ENCODE peak calls at places on chromosomes 16 and 17, in six cellular contexts. J is coronary artery, B is OCI-LY7, T is MM.1S, I is left ventricle myocardium inferior, C is PC-3. O is an unnamed sample.

GRCh38 chr16:73319747-73320146 is 271.8 kb upstream of the ZFHX3 start:
- DNase-seq in J (no peak), B (no peak), T (no peak), I (no peak), C (no peak), O (no peak)

GRCh38 chr17:70521821-70522256 is 352.5 kb downstream of the KCNJ2 start:
- DNase-seq in J (no peak), B (no peak), T (no peak), I (peak), C (peak), O (no peak)

GRCh38 chr17:66548158-66548557 is 245.7 kb downstream of the PRKCA start:
- DNase-seq in J (no peak), B (no peak), T (no peak), I (no peak), C (peak), O (no peak)

GRCh38 chr17:64679710-64680216 is 17.7 kb upstream of the SMURF2 start:
- DNase-seq in J (no peak), B (no peak), T (no peak), I (no peak), C (peak), O (peak)

GRCh38 chr16:50390914-50391700 is 22.3 kb upstream of the BRD7 start:
- DNase-seq in J (peak), B (no peak), T (no peak), I (no peak), C (no peak), O (no peak)

GRCh38 chr16:79982356-79982755 is 381.8 kb upstream of the MAF start:
- DNase-seq in J (no peak), B (no peak), T (no peak), I (no peak), C (no peak), O (no peak)

GRCh38 chr16:89370081-89370511 is 120.3 kb downstream of the ANKRD11 start:
- DNase-seq in J (no peak), B (no peak), T (no peak), I (no peak), C (peak), O (peak)

GRCh38 chr16:87601322-87602004 is 845 bp upstream of the JPH3 start:
- DNase-seq in J (no peak), B (no peak), T (no peak), I (no peak), C (no peak), O (no peak)

GRCh38 chr16:1281517-1281916 is 25.6 kb downstream of the TPSD1 start:
- DNase-seq in J (no peak), B (no peak), T (no peak), I (no peak), C (no peak), O (no peak)

GRCh38 chr16:50999181-50999580 is 151.9 kb downstream of the SALL1 start:
- DNase-seq in J (no peak), B (no peak), T (no peak), I (no peak), C (no peak), O (no peak)

GRCh38 chr17:45924332-45924820 is 30.0 kb downstream of the MAPT start:
- DNase-seq in J (no peak), B (no peak), T (no peak), I (no peak), C (no peak), O (no peak)

GRCh38 chr17:38460082-38460715 is 31.9 kb downstream of the ARHGAP23 start:
- DNase-seq in J (no peak), B (no peak), T (no peak), I (no peak), C (no peak), O (no peak)

GRCh38 chr17:57927048-57927723 is 28.0 kb downstream of the CUEDC1 start:
- DNase-seq in J (no peak), B (no peak), T (no peak), I (peak), C (peak), O (peak)

GRCh38 chr16:54938351-54939346 is 8.0 kb downstream of the IRX5 start:
- DNase-seq in J (no peak), B (no peak), T (no peak), I (no peak), C (no peak), O (no peak)

GRCh38 chr16:87765776-87766484 is at the start of gene KLHDC4:
- DNase-seq in J (peak), B (peak), T (peak), I (peak), C (peak), O (peak)

GRCh38 chr17:17254026-17254425 is 17.1 kb upstream of the FLCN start:
- DNase-seq in J (no peak), B (no peak), T (no peak), I (no peak), C (no peak), O (no peak)

GRCh38 chr17:72984145-72984924 is 108.2 kb downstream of the SLC39A11 start:
- DNase-seq in J (no peak), B (no peak), T (no peak), I (no peak), C (peak), O (peak)

GRCh38 chr17:42526031-42526444 is 10.0 kb upstream of the NAGLU start:
- DNase-seq in J (peak), B (no peak), T (no peak), I (peak), C (no peak), O (no peak)

GRCh38 chr16:68823401-68823800 is 19.9 kb upstream of the TANGO6 start:
- DNase-seq in J (no peak), B (no peak), T (no peak), I (no peak), C (no peak), O (no peak)

GRCh38 chr16:75197522-75198134 is 9.3 kb downstream of the CTRB2 start:
- DNase-seq in J (peak), B (no peak), T (no peak), I (no peak), C (no peak), O (no peak)

GRCh38 chr17:12727881-12728280 is 61.4 kb upstream of the ARHGAP44 start:
- DNase-seq in J (no peak), B (no peak), T (no peak), I (no peak), C (no peak), O (no peak)

GRCh38 chr17:40312893-40313659 is 4.1 kb downstream of the RARA start:
- DNase-seq in J (peak), B (no peak), T (no peak), I (peak), C (no peak), O (no peak)

GRCh38 chr17:32822996-32823395 is 53.9 kb downstream of the MYO1D start:
- DNase-seq in J (no peak), B (no peak), T (peak), I (no peak), C (no peak), O (no peak)

GRCh38 chr17:68491381-68491849 is 20.8 kb upstream of the PRKAR1A start:
- DNase-seq in J (no peak), B (peak), T (no peak), I (peak), C (no peak), O (no peak)

GRCh38 chr16:67928561-67929364 is 2.9 kb downstream of the CTRL start:
- DNase-seq in J (no peak), B (peak), T (peak), I (peak), C (peak), O (peak)

GRCh38 chr16:56113223-56113622 is 78.1 kb upstream of the GNAO1 start:
- DNase-seq in J (no peak), B (no peak), T (no peak), I (peak), C (no peak), O (no peak)

GRCh38 chr16:78538919-78539318 is 439.5 kb downstream of the WWOX start:
- DNase-seq in J (no peak), B (no peak), T (no peak), I (no peak), C (no peak), O (no peak)

GRCh38 chr16:4509420-4509819 is 29.2 kb downstream of the CDIP1 start:
- DNase-seq in J (no peak), B (no peak), T (no peak), I (no peak), C (no peak), O (no peak)

GRCh38 chr16:4507588-4508345 is 30.8 kb downstream of the CDIP1 start:
- DNase-seq in J (no peak), B (no peak), T (no peak), I (no peak), C (no peak), O (no peak)

GRCh38 chr16:4508806-4509205 is 29.8 kb downstream of the CDIP1 start:
- DNase-seq in J (no peak), B (no peak), T (no peak), I (no peak), C (no peak), O (no peak)

GRCh38 chr16:4505356-4506153 is 29.4 kb downstream of the HMOX2 start:
- DNase-seq in J (no peak), B (peak), T (peak), I (no peak), C (no peak), O (no peak)

GRCh38 chr16:4506450-4506849 is 30.3 kb downstream of the HMOX2 start:
- DNase-seq in J (no peak), B (peak), T (peak), I (no peak), C (peak), O (peak)
- H3K4me3 ChIP-seq in J (no peak), B (no peak), T (no peak), I (no peak), C (no peak), O (no peak)

DNA sequence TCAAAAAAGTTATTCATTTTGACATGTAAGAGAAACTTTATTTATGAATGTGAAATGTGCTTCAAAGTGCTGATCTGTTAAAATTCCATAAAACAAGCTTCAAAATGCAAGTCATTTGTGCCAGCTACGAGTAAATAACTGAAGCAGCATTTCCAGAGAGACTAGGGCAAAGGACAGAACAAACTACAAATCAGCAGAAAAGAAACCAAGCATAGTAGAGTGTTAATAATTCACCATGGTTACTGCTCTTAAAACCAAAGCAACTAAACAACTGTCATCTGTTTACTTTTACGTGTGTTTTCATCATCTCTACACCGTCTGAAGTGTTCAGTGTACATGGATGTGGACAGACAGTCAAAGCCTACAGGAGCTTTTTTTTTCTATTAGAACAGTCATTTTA is 1.6 kb upstream of the ASPA start:
- DNase-seq in J (no peak), B (no peak), T (no peak), I (no peak), C (peak), O (no peak)
- H3K4me3 ChIP-seq in J (no peak), B (no peak), T (no peak), I (no peak), C (no peak), O (no peak)

DNA sequence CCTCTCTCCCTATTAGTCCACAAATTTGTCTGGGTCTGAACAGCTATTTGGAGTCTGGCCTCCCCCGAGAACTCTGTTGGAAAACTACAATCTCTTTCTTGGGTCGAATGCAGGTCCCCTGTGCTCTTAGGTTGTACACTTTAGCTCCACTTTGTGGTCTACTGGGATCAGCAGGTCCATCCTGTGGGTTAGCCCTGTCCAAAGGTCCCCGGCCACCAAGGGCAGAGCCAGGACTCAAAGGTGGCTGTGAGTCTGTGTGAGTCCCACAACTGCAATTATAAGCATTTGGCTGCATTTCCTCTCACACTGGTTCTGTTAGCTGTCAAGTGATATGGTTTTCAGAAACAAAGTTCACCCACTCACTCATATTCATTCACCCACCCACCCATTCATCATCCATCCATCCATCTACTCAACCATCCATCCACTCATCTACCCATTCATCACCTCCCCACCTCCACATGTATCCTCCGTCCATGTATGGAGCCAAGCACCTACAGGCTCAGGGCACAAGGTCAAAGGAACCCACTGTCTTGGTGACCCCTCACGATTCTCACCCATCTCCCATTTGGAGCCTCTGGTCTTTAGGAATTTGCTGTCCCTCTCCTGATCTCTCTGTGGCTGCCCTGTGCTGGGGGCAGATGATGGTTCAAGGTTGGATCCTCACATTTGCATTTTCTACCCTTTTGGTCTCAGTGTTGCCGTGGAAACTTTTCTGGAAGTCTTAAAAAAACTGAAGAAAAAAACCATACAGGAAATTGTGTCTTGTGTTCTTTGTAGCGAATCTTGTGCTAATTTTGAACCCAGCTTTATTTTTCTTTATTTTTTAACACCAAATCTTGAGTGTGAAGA is 45.8 kb downstream of the IRF8 start:
- DNase-seq in J (no peak), B (peak), T (no peak), I (no peak), C (no peak), O (no peak)
- H3K4me3 ChIP-seq in J (no peak), B (peak), T (no peak), I (no peak), C (no peak), O (no peak)

GRCh38 chr17:30823425-30823824 is 1.1 kb downstream of the CRLF3 start:
- DNase-seq in J (no peak), B (no peak), T (no peak), I (no peak), C (no peak), O (no peak)

GRCh38 chr17:30824356-30825145 is at the start of gene CRLF3:
- DNase-seq in J (peak), B (peak), T (peak), I (peak), C (peak), O (peak)

GRCh38 chr17:30829022-30829421 is 2.7 kb upstream of the ATAD5 start:
- DNase-seq in J (no peak), B (no peak), T (no peak), I (no peak), C (no peak), O (no peak)

GRCh38 chr17:30824002-30824355 is 513 bp downstream of the CRLF3 start:
- DNase-seq in J (no peak), B (peak), T (no peak), I (no peak), C (no peak), O (no peak)

DNA sequence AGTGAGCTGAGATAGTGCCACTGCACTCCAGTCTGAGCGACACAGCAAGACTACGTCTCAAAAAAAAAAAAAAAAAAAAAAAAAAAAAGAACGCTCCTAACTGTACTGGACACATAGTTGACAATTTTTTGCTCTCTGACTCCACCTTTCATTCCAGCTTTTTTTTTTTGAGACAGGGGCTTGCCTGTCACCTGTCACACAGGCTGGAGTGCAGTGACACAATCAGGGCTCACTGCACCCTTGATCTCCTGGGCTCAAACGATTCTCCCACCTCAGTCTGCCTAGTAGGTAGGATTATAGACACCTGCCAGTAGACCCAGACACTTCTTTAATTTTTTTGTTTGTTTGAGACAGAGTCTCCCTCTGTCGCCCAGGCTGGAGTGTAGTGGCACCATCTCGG is 2.6 kb upstream of the CRLF3 start:
- DNase-seq in J (no peak), B (no peak), T (no peak), I (no peak), C (no peak), O (no peak)
- H3K4me3 ChIP-seq in J (no peak), B (no peak), T (no peak), I (no peak), C (no peak), O (no peak)